ENCODE peak calls at places on chromosomes 7 and 10, in nine cellular contexts. T is hypothalamus; P is NCI-H748 treated with DMSO at 0.1 percent for 48 hours; S is effector CD4-positive, alpha-beta T cell; F is activated T-cell treated with anti-CD3 and anti-CD28 coated beads, Interleukin-2, amount 50 U/mL, for 24 hours; O is RPMI8226; D is ureter; U is COR-L47; M is activated naive CD8-positive, alpha-beta T cell treated with anti-CD3 and anti-CD28 coated beads, Interleukin-2, amount 50 U/mL, for 24 hours. H is an unnamed sample.

GRCh38 chr10:43222296-43222695 is 44.6 kb downstream of the RASGEF1A start:
- DNase-seq in F (no peak), M (no peak), O (no peak), U (no peak), T (no peak), S (no peak), P (no peak), D (peak; percentile 28), H (no peak)

GRCh38 chr7:760006-760405 is 32.9 kb upstream of the PRKAR1B start:
- DNase-seq in P (no peak), D (no peak), T (no peak), F (no peak), U (no peak), S (no peak), O (no peak), M (no peak), H (no peak)

GRCh38 chr10:99711129-99711719 is 20.7 kb downstream of the COX15 start:
- DNase-seq in T (no peak), F (no peak), S (peak; percentile 10), P (no peak), D (no peak), O (peak; percentile 14), M (peak; percentile 14), U (peak; percentile 16), H (no peak)

GRCh38 chr7:30202671-30203070 is 67.9 kb downstream of the MTURN start:
- DNase-seq in M (no peak), S (no peak), T (no peak), F (no peak), O (no peak), D (no peak), U (no peak), P (no peak), H (no peak)

GRCh38 chr10:60962946-60963345 is 19.0 kb upstream of the RHOBTB1 start:
- DNase-seq in F (no peak), M (no peak), T (no peak), S (no peak), O (no peak), P (no peak), U (no peak), D (no peak), H (no peak)

GRCh38 chr7:100865372-100865911 is 1.7 kb upstream of the TRIP6 start:
- DNase-seq in M (no peak), P (no peak), F (no peak), O (no peak), U (no peak), T (no peak), D (peak; percentile 78), S (no peak), H (no peak)

GRCh38 chr10:125548356-125548755 is 134.6 kb downstream of the TEX36 start:
- DNase-seq in F (no peak), P (no peak), U (no peak), S (no peak), D (no peak), M (no peak), O (no peak), T (no peak), H (no peak)

GRCh38 chr7:120979765-120980499 is 8.6 kb upstream of the CPED1 start:
- DNase-seq in S (no peak), T (no peak), O (no peak), F (no peak), D (no peak), U (no peak), M (no peak), P (no peak), H (no peak)

GRCh38 chr7:78601728-78602127 is 803.2 kb downstream of the PHTF2 start:
- DNase-seq in S (no peak), M (no peak), O (no peak), T (no peak), P (no peak), D (no peak), U (no peak), F (no peak), H (no peak)

GRCh38 chr7:102872460-102872859 is 40.3 kb upstream of the LRRC17 start:
- DNase-seq in T (no peak), P (no peak), S (no peak), F (no peak), U (no peak), M (no peak), D (no peak), O (no peak), H (no peak)

GRCh38 chr7:2645274-2645868 is 13.6 kb downstream of the TTYH3 start:
- DNase-seq in S (no peak), T (no peak), P (no peak), F (peak; percentile 60), O (no peak), D (no peak), U (no peak), M (peak; percentile 70), H (no peak)

GRCh38 chr7:97145068-97145467 is 27.6 kb downstream of the SDHAF3 start:
- DNase-seq in P (peak; percentile 44), T (no peak), M (no peak), F (no peak), D (no peak), O (peak; percentile 36), S (no peak), U (peak; percentile 8), H (no peak)

GRCh38 chr10:60726253-60726652 is 52.0 kb upstream of the CDK1 start:
- DNase-seq in T (no peak), D (no peak), S (no peak), F (no peak), P (no peak), O (no peak), U (no peak), M (no peak), H (no peak)

GRCh38 chr7:41047789-41048191 is 655.1 kb downstream of the INHBA start:
- DNase-seq in T (no peak), D (no peak), S (no peak), M (no peak), U (no peak), O (no peak), F (no peak), P (no peak), H (no peak)

GRCh38 chr7:38398725-38399321 is 125.4 kb upstream of the TARP start:
- DNase-seq in D (no peak), P (peak; percentile 29), U (peak; percentile 21), S (peak; percentile 39), O (peak; percentile 72), M (peak; percentile 60), T (no peak), F (peak; percentile 64), H (peak; percentile 5)

H was measured in C1 segment of cervical spinal cord.